ENCODE peak calls at places on chromosome 15, in eight cellular contexts. W, T, C, Y, R, X, B and J are unnamed samples.

GRCh38 chr15:32982001-32982400 is 212.5 kb downstream of the FMN1 start:
- DNase-seq in W (no peak), T (no peak), C (no peak), Y (no peak), R (no peak), X (no peak), B (no peak), J (no peak)

GRCh38 chr15:90286678-90287077 is 21.2 kb downstream of the NGRN start:
- DNase-seq in W (no peak), T (no peak), C (no peak), Y (no peak), R (no peak), X (no peak), B (no peak), J (no peak)

GRCh38 chr15:28024889-28025250 is 74.2 kb downstream of the OCA2 start:
- DNase-seq in W (no peak), T (no peak), C (no peak), Y (no peak), R (no peak), X (no peak), B (no peak), J (no peak)

GRCh38 chr15:56693761-56694160 is 39.5 kb downstream of the ZNF280D start:
- DNase-seq in W (no peak), T (no peak), C (no peak), Y (no peak), R (no peak), X (no peak), B (no peak), J (no peak)

GRCh38 chr15:65389226-65389625 is 11.4 kb upstream of the IGDCC3 start:
- DNase-seq in W (no peak), T (no peak), C (no peak), Y (no peak), R (no peak), X (no peak), B (no peak), J (no peak)

GRCh38 chr15:35206060-35206675 is 121.1 kb upstream of the NANOGP8 start:
- DNase-seq in W (no peak), T (no peak), C (no peak), Y (no peak), R (no peak), X (no peak), B (no peak), J (no peak)

GRCh38 chr15:65275104-65275727 is 11.5 kb downstream of the PARP16 start:
- DNase-seq in W (no peak), T (no peak), C (no peak), Y (no peak), R (no peak), X (no peak), B (no peak), J (no peak)

GRCh38 chr15:78979456-78980320 is 34.8 kb upstream of the CTSH start:
- DNase-seq in W (peak; percentile 22), T (peak; percentile 13), C (no peak), Y (no peak), R (peak; percentile 43), X (no peak), B (no peak), J (no peak)

GRCh38 chr15:39976291-39977274 is 42.7 kb downstream of the EIF2AK4 start:
- DNase-seq in W (peak; percentile 58), T (no peak), C (peak; percentile 29), Y (peak; percentile 10), R (peak; percentile 35), X (no peak), B (no peak), J (no peak)

GRCh38 chr15:51908312-51908711 is 63.3 kb downstream of the LEO1 start:
- DNase-seq in W (no peak), T (no peak), C (no peak), Y (no peak), R (no peak), X (no peak), B (no peak), J (no peak)

GRCh38 chr15:31396881-31397560 is 70.4 kb downstream of the KLF13 start:
- DNase-seq in W (no peak), T (peak; percentile 9), C (no peak), Y (no peak), R (peak; percentile 60), X (no peak), B (no peak), J (no peak)

GRCh38 chr15:87753539-87753938 is 503.0 kb downstream of the NTRK3 start:
- DNase-seq in W (no peak), T (no peak), C (no peak), Y (no peak), R (no peak), X (no peak), B (no peak), J (no peak)

GRCh38 chr15:74630284-74631086 is 14.8 kb downstream of the CLK3 start:
- DNase-seq in W (no peak), T (no peak), C (no peak), Y (no peak), R (no peak), X (no peak), B (no peak), J (no peak)

GRCh38 chr15:39115379-39116057 is 465.4 kb upstream of the THBS1 start:
- DNase-seq in W (no peak), T (no peak), C (no peak), Y (no peak), R (no peak), X (no peak), B (no peak), J (no peak)

GRCh38 chr15:50627351-50628055 is 59.1 kb downstream of the TRPM7 start:
- DNase-seq in W (no peak), T (no peak), C (no peak), Y (no peak), R (no peak), X (no peak), B (peak; percentile 18), J (no peak)

GRCh38 chr15:87268675-87269074 is 987.9 kb downstream of the NTRK3 start:
- DNase-seq in W (no peak), T (no peak), C (no peak), Y (no peak), R (no peak), X (no peak), B (no peak), J (no peak)

GRCh38 chr15:64901914-64902313 is 9.8 kb upstream of the ANKDD1A start:
- DNase-seq in W (no peak), T (peak; percentile 35), C (no peak), Y (no peak), R (no peak), X (no peak), B (no peak), J (no peak)

GRCh38 chr15:69609176-69609575 is 156.6 kb downstream of the RPLP1 start:
- DNase-seq in W (no peak), T (no peak), C (no peak), Y (no peak), R (no peak), X (no peak), B (peak; percentile 33), J (no peak)